ENCODE peak calls at places on chromosomes 6 and 20, in five cellular contexts. O is IMR-90, C is mesendoderm, R is astrocyte of the cerebellum, W is PC-9. N is an unnamed sample.

GRCh38 chr20:10686356-10687169 is 12.8 kb upstream of the JAG1 start:
- DNase-seq in C (no peak), W (no peak), R (no peak), O (no peak), N (no peak)

GRCh38 chr20:50358166-50358565 is 152.0 kb upstream of the PTPN1 start:
- DNase-seq in W (no peak), O (no peak), C (no peak), R (no peak), N (no peak)

GRCh38 chr20:37356961-37357371 is 11.0 kb downstream of the SRC start:
- DNase-seq in R (no peak), C (no peak), O (no peak), W (no peak), N (no peak)

GRCh38 chr6:113397229-113397628 is 459.9 kb upstream of the MARCKS start:
- DNase-seq in O (peak; percentile 79), C (no peak), R (peak; percentile 26), W (no peak), N (no peak)

GRCh38 chr6:11909696-11910132 is 102.4 kb upstream of the HIVEP1 start:
- DNase-seq in W (no peak), O (peak; percentile 72), C (no peak), R (no peak), N (peak; percentile 55)

GRCh38 chr6:166760288-166760687 is 133.2 kb upstream of the RPS6KA2 start:
- DNase-seq in W (no peak), C (peak; percentile 85), O (no peak), R (no peak), N (no peak)

GRCh38 chr6:135063926-135064325 is 9.3 kb upstream of the HBS1L start:
- DNase-seq in O (no peak), C (peak; percentile 72), R (no peak), W (no peak), N (no peak)

GRCh38 chr20:49868964-49869363 is 46.4 kb downstream of the SPATA2 start:
- DNase-seq in C (no peak), W (no peak), O (no peak), R (no peak), N (no peak)

GRCh38 chr20:16785221-16785620 is 37.1 kb downstream of the OTOR start:
- DNase-seq in W (no peak), C (peak; percentile 18), R (peak; percentile 8), O (peak; percentile 9), N (no peak)

GRCh38 chr6:32895006-32895345 is 41.0 kb downstream of the PSMB9 start:
- DNase-seq in R (no peak), O (no peak), C (no peak), W (no peak), N (no peak)

GRCh38 chr20:63191400-63191799 is 24.5 kb downstream of the YTHDF1 start:
- DNase-seq in C (no peak), W (peak; percentile 93), O (peak; percentile 19), R (no peak), N (no peak)

GRCh38 chr6:157668690-157669089 is 154.4 kb upstream of the SNX9 start:
- DNase-seq in W (no peak), R (no peak), O (no peak), C (no peak), N (no peak)

GRCh38 chr20:56841346-56841908 is 212.3 kb downstream of the TFAP2C start:
- DNase-seq in R (no peak), O (no peak), C (no peak), W (no peak), N (no peak)

GRCh38 chr20:20710847-20711315 is 1.6 kb downstream of the RALGAPA2 start:
- DNase-seq in O (no peak), C (no peak), R (peak; percentile 36), W (peak; percentile 29), N (no peak)

GRCh38 chr20:10806539-10806938 is 132.7 kb upstream of the JAG1 start:
- DNase-seq in C (no peak), W (no peak), R (no peak), O (no peak), N (no peak)

N was measured in non-pigmented ciliary epithelial cell.